ENCODE peak calls at places on chromosomes 16 and 17, in eight cellular contexts. V is adrenal gland, X is fibroblast of mammary gland, Q is left lung, F is transverse colon, I is endothelial cell, L is neural progenitor cell, K is GM23338. S is an unnamed sample.

GRCh38 chr17:9513266-9513665 is 62.4 kb downstream of the STX8 start:
- DNase-seq in K (no peak), Q (no peak), V (no peak), X (peak), L (no peak), F (no peak), I (no peak), S (no peak)

GRCh38 chr16:66605177-66605999 is 884 bp downstream of the CMTM3 start:
- DNase-seq in V (peak), X (peak), Q (peak), F (peak), I (peak), L (peak), K (peak), S (peak)

GRCh38 chr16:82062645-82063058 is 27.6 kb downstream of the HSD17B2 start:
- DNase-seq in K (no peak), L (no peak), Q (no peak), I (no peak), V (no peak), X (peak), F (no peak), S (no peak)

GRCh38 chr17:63019138-63019873 is 53.3 kb downstream of the TANC2 start:
- DNase-seq in I (no peak), L (no peak), K (no peak), F (no peak), X (no peak), V (no peak), Q (no peak), S (no peak)

GRCh38 chr16:85654251-85655115 is 34.3 kb downstream of the GINS2 start:
- DNase-seq in F (no peak), I (no peak), K (no peak), X (no peak), V (peak), Q (no peak), L (no peak), S (no peak)

GRCh38 chr16:48158296-48158695 is 2.5 kb upstream of the ABCC12 start:
- DNase-seq in X (peak), K (no peak), L (no peak), Q (no peak), F (no peak), I (no peak), V (no peak), S (no peak)

GRCh38 chr17:81252336-81253329 is 13.5 kb downstream of the NDUFAF8 start:
- DNase-seq in Q (no peak), K (no peak), I (no peak), V (no peak), X (no peak), F (no peak), L (no peak), S (no peak)

GRCh38 chr17:49210158-49211029 is at the start of the genes ABI3 and GNGT2:
- DNase-seq in Q (peak), F (peak), K (peak), L (no peak), V (peak), X (peak), I (peak), S (no peak)

GRCh38 chr16:76278086-76278485 is 885 bp downstream of the CNTNAP4 start:
- DNase-seq in L (no peak), F (no peak), X (no peak), V (no peak), Q (no peak), I (no peak), K (no peak), S (no peak)

GRCh38 chr16:56783332-56783731 is 53.4 kb downstream of the NUP93 start:
- DNase-seq in F (no peak), L (no peak), K (no peak), I (no peak), X (peak), Q (no peak), V (no peak), S (no peak)

GRCh38 chr16:85573696-85574641 is 39.2 kb upstream of the GSE1 start:
- DNase-seq in L (no peak), V (peak), Q (peak), K (no peak), I (no peak), X (peak), F (no peak), S (peak)

GRCh38 chr17:75365931-75366275 is 39.6 kb downstream of the GRB2 start:
- DNase-seq in Q (no peak), F (no peak), X (no peak), I (no peak), L (no peak), V (no peak), K (no peak), S (no peak)

GRCh38 chr16:66222756-66223155 is 143.7 kb upstream of the CDH5 start:
- DNase-seq in L (no peak), V (no peak), K (no peak), F (no peak), X (peak), I (no peak), Q (no peak), S (no peak)

GRCh38 chr17:7435676-7436555 is 681 bp downstream of the TMEM102 start:
- DNase-seq in F (peak), V (peak), L (peak), I (peak), X (no peak), K (peak), Q (peak), S (no peak)

GRCh38 chr17:69870091-69870530 is 204.9 kb upstream of the KCNJ16 start:
- DNase-seq in V (no peak), K (no peak), L (peak), I (no peak), Q (no peak), X (peak), F (no peak), S (no peak)

GRCh38 chr16:69324585-69325253 is 5.7 kb downstream of the PDF start:
- DNase-seq in Q (no peak), L (no peak), V (no peak), F (no peak), I (no peak), X (no peak), K (no peak), S (no peak)

GRCh38 chr17:80477647-80478478 is 1.5 kb upstream of the NPTX1 start:
- DNase-seq in V (no peak), K (peak), F (peak), I (peak), X (peak), Q (no peak), L (peak), S (no peak)

GRCh38 chr16:29303520-29303919 is 103.0 kb downstream of the NPIPB11 start:
- DNase-seq in X (no peak), F (no peak), I (no peak), V (no peak), K (no peak), Q (no peak), L (no peak), S (no peak)

GRCh38 chr16:74774223-74775139 is at the start of gene FA2H:
- DNase-seq in V (peak), Q (peak), L (peak), X (no peak), F (peak), I (peak), K (peak), S (no peak)

GRCh38 chr16:57801856-57802634 is at the start of gene KIFC3:
- DNase-seq in V (peak), X (peak), I (peak), L (peak), Q (peak), K (peak), F (peak), S (peak)

GRCh38 chr17:77441130-77441920 is 300.6 kb downstream of the SEC14L1 start:
- DNase-seq in L (no peak), V (no peak), F (peak), X (no peak), K (no peak), I (no peak), Q (no peak), S (no peak)

GRCh38 chr16:86018487-86018886 is 119.5 kb downstream of the IRF8 start:
- DNase-seq in L (no peak), V (peak), Q (peak), I (no peak), K (no peak), X (peak), F (peak), S (peak)

GRCh38 chr17:40372031-40372430 is 7.5 kb upstream of the GJD3 start:
- DNase-seq in F (no peak), L (no peak), V (no peak), X (no peak), K (no peak), I (no peak), Q (no peak), S (no peak)

GRCh38 chr16:17277981-17278381 is 192.8 kb downstream of the XYLT1 start:
- DNase-seq in Q (no peak), X (peak), I (peak), L (peak), V (no peak), F (peak), K (peak), S (no peak)

GRCh38 chr17:77847211-77848085 is 111.1 kb upstream of the TNRC6C start:
- DNase-seq in V (no peak), F (no peak), Q (no peak), K (no peak), X (no peak), I (no peak), L (no peak), S (no peak)

GRCh38 chr17:82257473-82257872 is 16.0 kb downstream of the CSNK1D start:
- DNase-seq in V (no peak), F (no peak), I (no peak), X (peak), Q (no peak), L (peak), K (peak), S (no peak)

GRCh38 chr16:85275533-85276249 is 163.4 kb upstream of the CIBAR2 start:
- DNase-seq in I (peak), Q (peak), V (peak), K (peak), L (peak), F (peak), X (peak), S (peak)

GRCh38 chr16:50313596-50314483 is 47.5 kb downstream of the ADCY7 start:
- DNase-seq in L (no peak), Q (peak), F (no peak), V (peak), I (no peak), K (no peak), X (peak), S (peak)

GRCh38 chr17:79811036-79811887 is 14.4 kb upstream of the CBX8 start:
- DNase-seq in Q (peak), I (peak), K (peak), X (no peak), L (peak), F (no peak), V (no peak), S (no peak)

GRCh38 chr16:58088116-58088515 is 41.1 kb downstream of the CFAP20 start:
- DNase-seq in V (no peak), F (no peak), X (no peak), I (no peak), K (no peak), Q (no peak), L (no peak), S (no peak)

GRCh38 chr16:50498756-50499155 is 49.4 kb upstream of the NKD1 start:
- DNase-seq in Q (no peak), I (no peak), F (no peak), V (no peak), X (no peak), L (no peak), K (no peak), S (peak)

GRCh38 chr16:84919751-84920150 is 91.6 kb downstream of the ZDHHC7 start:
- DNase-seq in K (peak), L (peak), Q (no peak), I (no peak), V (no peak), X (no peak), F (no peak), S (no peak)

GRCh38 chr16:89616576-89617437 is 3.4 kb downstream of the DPEP1 start:
- DNase-seq in F (no peak), K (no peak), Q (no peak), L (no peak), V (no peak), I (no peak), X (no peak), S (no peak)

GRCh38 chr16:89574681-89575246 is 794 bp upstream of the CPNE7 start:
- DNase-seq in V (no peak), K (peak), Q (no peak), I (peak), L (peak), X (peak), F (peak), S (no peak)

GRCh38 chr17:2240541-2240940 is 63.0 kb downstream of the SMG6 start:
- DNase-seq in X (peak), L (no peak), Q (no peak), I (no peak), V (no peak), F (no peak), K (no peak), S (no peak)

GRCh38 chr16:87393680-87394055 is 1.5 kb downstream of the MAP1LC3B start:
- DNase-seq in I (no peak), L (no peak), F (no peak), V (no peak), K (no peak), X (no peak), Q (no peak), S (no peak)

GRCh38 chr16:87391950-87392822 is at the start of gene MAP1LC3B:
- DNase-seq in I (peak), V (peak), X (peak), F (peak), L (peak), Q (peak), K (peak), S (peak)

GRCh38 chr16:87395181-87395842 is 3.2 kb downstream of the MAP1LC3B start:
- DNase-seq in F (no peak), K (no peak), L (no peak), I (no peak), V (no peak), X (no peak), Q (no peak), S (no peak)

GRCh38 chr16:87391324-87391949 is 699 bp upstream of the MAP1LC3B start:
- DNase-seq in I (peak), K (peak), L (peak), Q (peak), V (peak), F (peak), X (peak), S (peak)

DNA sequence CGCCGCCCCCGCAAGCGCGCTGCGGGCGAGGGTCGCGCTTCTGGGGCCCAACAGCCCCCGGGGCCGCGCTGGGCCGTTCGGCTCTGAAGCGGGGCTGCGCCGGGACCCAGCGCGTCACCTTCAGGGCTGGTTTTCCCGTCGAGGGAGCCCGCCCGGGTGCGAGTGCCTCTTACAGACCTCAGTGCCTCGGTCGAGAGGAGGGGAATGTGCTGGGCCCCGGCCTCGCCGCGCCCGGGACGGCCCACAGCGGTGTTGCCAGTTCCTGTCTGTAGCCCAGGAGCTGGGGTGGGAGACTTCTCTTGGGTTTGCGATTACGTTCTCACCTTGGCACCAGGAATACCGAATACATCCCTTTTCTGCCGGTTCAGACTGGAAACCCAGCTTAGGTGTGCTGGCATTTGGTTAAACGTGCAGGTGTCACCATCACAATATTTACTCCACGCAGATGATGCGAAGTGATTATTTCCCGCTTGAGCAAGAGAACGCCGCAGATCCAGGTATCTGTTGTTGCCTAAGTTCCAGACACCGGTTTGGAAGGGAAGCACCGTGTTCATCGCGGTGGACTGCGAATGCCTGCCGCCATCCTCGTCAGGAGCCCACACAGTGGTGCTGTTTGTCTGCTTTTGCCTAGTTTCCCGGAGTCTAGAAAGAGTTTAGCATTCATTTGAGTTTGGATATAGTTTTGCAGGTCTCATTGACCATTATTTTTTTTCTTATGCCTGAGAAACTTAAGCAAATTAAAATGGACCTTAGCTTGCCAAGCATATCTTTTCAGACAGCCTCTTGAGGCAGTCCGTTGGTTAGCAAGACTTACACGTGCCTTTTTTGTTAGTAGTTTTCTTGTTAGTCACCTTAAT is 915 bp downstream of the MAP1LC3B start:
- DNase-seq in I (peak), Q (peak), K (peak), F (peak), X (peak), L (peak), V (peak), S (peak)
- TF ChIP-seq CTCF in I (no peak), Q (no peak), K (peak), F (no peak), X (peak), L (peak), V (no peak), S (peak)

GRCh38 chr17:73359987-73360410 is 48.2 kb upstream of the CDC42EP4 start:
- DNase-seq in L (peak), I (no peak), X (no peak), V (no peak), K (peak), F (peak), Q (peak), S (no peak)
- TF ChIP-seq CTCF in L (peak), I (no peak), X (no peak), V (no peak), K (peak), F (no peak), Q (no peak), S (no peak)

GRCh38 chr16:4350787-4351659 is at the start of gene PAM16:
- DNase-seq in K (peak), I (peak), L (peak), Q (peak), F (peak), X (peak), V (peak), S (peak)
- TF ChIP-seq CTCF in K (no peak), I (no peak), L (peak), Q (no peak), F (no peak), X (no peak), V (peak), S (no peak)

GRCh38 chr17:45104029-45104428 is 28.3 kb downstream of the PLCD3 start:
- DNase-seq in X (peak), L (no peak), F (no peak), Q (no peak), K (no peak), V (no peak), I (no peak), S (no peak)

GRCh38 chr17:45106582-45106981 is 25.7 kb downstream of the PLCD3 start:
- DNase-seq in L (no peak), Q (no peak), F (no peak), V (no peak), K (no peak), X (no peak), I (no peak), S (no peak)

GRCh38 chr17:45104497-45104896 is 27.8 kb downstream of the PLCD3 start:
- DNase-seq in X (no peak), F (no peak), I (no peak), V (no peak), Q (no peak), L (peak), K (no peak), S (no peak)

GRCh38 chr17:45106101-45106500 is 26.2 kb downstream of the PLCD3 start:
- DNase-seq in I (no peak), F (no peak), K (no peak), V (no peak), L (no peak), X (peak), Q (no peak), S (no peak)

GRCh38 chr17:45104907-45105624 is 27.2 kb downstream of the PLCD3 start:
- DNase-seq in F (no peak), K (no peak), X (no peak), V (no peak), I (no peak), Q (no peak), L (no peak), S (no peak)
- TF ChIP-seq CTCF in F (no peak), K (no peak), X (no peak), V (no peak), I (no peak), Q (no peak), L (no peak), S (no peak)

GRCh38 chr16:318628-319027 is 33.9 kb downstream of the AXIN1 start:
- DNase-seq in F (no peak), Q (no peak), K (peak), V (no peak), L (peak), X (no peak), I (peak), S (no peak)
- TF ChIP-seq CTCF in F (no peak), Q (no peak), K (peak), V (no peak), L (peak), X (no peak), I (no peak), S (no peak)

DNA sequence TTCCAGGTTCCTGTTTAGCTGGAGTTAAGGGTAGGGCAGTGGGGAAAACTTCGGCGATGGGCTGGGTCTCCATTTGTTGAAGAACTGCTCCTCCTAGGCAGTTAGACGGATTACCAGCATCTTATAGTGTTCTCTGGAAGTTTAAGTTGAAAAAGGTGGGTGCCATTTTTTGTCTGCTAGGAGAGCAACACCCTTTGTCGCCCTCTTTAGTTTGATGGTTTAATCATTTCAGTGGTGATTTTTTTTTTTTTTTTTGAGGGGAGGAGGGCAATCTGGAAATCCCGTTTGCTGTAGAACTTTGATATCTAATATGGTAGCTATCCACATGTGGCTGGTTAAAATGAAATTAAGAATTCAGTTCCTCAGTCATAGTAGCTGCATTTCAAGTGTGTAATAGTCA is 4.1 kb downstream of the UBFD1 start:
- DNase-seq in I (no peak), V (no peak), F (no peak), X (no peak), Q (no peak), L (no peak), K (peak), S (no peak)
- TF ChIP-seq CTCF in I (no peak), V (no peak), F (no peak), X (no peak), Q (no peak), L (no peak), K (no peak), S (no peak)

DNA sequence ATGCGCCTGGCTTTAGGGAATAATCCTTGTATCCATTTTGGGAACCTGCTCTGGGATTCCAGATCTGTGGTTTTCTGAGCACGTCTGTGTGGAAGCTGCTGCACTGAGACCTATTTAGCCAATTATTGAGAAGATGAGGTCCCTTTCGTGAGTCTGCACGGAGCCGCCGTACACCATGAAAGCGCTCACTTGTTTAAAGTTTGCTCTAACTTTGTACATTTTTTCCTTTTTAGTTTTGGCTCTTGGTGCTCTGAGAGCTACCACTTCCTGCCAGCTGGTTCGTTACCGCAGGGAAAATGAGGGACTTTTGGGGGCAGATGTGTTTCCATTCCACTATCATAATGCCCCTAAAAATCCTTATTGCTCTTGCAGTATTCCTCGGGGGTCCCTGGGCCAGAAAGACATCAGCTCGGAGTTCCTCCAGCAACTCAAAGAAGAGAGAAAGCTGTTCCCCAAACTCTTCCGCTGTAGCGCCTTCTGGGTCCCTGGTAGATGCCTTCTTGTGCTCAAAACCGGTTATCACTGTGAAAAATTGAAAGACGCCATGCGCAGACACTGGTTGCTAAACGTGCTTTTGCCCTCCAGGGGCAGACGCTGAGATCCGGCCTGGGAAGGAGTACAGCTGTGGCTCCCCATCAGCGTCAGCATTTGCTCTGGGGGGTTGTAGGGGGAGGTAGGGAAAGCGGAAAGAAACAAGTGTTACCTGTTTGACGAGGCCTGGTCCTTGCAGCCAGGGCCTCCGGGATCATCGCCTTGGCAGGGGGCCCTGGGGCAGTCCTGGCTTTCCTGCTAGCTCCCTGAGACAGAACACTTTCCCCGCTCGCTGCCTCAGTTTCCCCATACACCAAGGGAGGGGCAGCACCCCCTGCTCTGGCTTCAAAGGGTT is 238.1 kb downstream of the MRTFB start:
- DNase-seq in L (peak), F (no peak), Q (no peak), I (no peak), K (peak), X (no peak), V (no peak), S (no peak)
- TF ChIP-seq CTCF in L (peak), F (no peak), Q (no peak), I (no peak), K (peak), X (no peak), V (no peak), S (no peak)

S was measured in tibial artery.